ENCODE peak calls at places on chromosomes 3 and 15, in eight cellular contexts. E, Q, D, M, J, S, Y and Z are unnamed samples.

GRCh38 chr15:41838400-41838897 is at the start of gene PLA2G4B:
- DNase-seq in Y (no peak), Q (no peak), D (no peak), E (no peak), S (no peak), J (peak; percentile 68), M (no peak), Z (no peak)

GRCh38 chr15:70111203-70112017 is 13.7 kb upstream of the TLE3 start:
- DNase-seq in J (no peak), M (no peak), Q (peak; percentile 75), E (no peak), D (peak; percentile 74), Y (no peak), S (peak; percentile 20), Z (peak; percentile 90)

GRCh38 chr3:36124118-36124796 is 256.0 kb upstream of the STAC start:
- DNase-seq in Q (no peak), Y (no peak), M (no peak), D (no peak), E (peak; percentile 45), S (peak; percentile 59), J (peak; percentile 74), Z (peak; percentile 20)

GRCh38 chr3:125213946-125214542 is 1.5 kb upstream of the SLC12A8 start:
- DNase-seq in E (no peak), Q (no peak), D (no peak), M (no peak), J (no peak), Y (no peak), S (no peak), Z (no peak)

GRCh38 chr3:179513867-179514266 is 48.9 kb upstream of the ACTL6A start:
- DNase-seq in J (peak; percentile 36), Q (no peak), M (no peak), S (no peak), D (no peak), E (no peak), Y (no peak), Z (no peak)

GRCh38 chr3:197494366-197495058 is 61.3 kb downstream of the BDH1 start:
- DNase-seq in M (no peak), Q (no peak), Y (no peak), S (no peak), E (no peak), J (peak; percentile 80), D (no peak), Z (no peak)

GRCh38 chr15:35738370-35738769 is 192.4 kb upstream of the DPH6 start:
- DNase-seq in Q (no peak), D (no peak), M (no peak), S (no peak), E (peak; percentile 84), Y (no peak), J (peak; percentile 83), Z (no peak)

GRCh38 chr15:93900476-93901400 is 330.6 kb upstream of the MCTP2 start:
- DNase-seq in M (no peak), Q (no peak), Y (no peak), J (no peak), D (no peak), S (no peak), E (no peak), Z (no peak)

GRCh38 chr3:195075199-195075940 is 195.6 kb downstream of the XXYLT1 start:
- DNase-seq in D (peak; percentile 23), E (no peak), S (no peak), Q (no peak), Y (no peak), M (no peak), J (no peak), Z (no peak)

GRCh38 chr3:193771736-193772135 is 178.7 kb downstream of the OPA1 start:
- DNase-seq in M (no peak), E (no peak), J (no peak), S (no peak), Q (no peak), Y (no peak), D (no peak), Z (no peak)

GRCh38 chr15:43483306-43484128 is 9.4 kb downstream of the TP53BP1 start:
- DNase-seq in Y (no peak), M (no peak), S (no peak), Q (no peak), E (no peak), J (no peak), D (no peak), Z (no peak)

GRCh38 chr3:138493804-138494606 is 59.6 kb downstream of the ESYT3 start:
- DNase-seq in S (no peak), M (no peak), D (no peak), J (peak; percentile 85), Y (no peak), Q (no peak), E (no peak), Z (no peak)

GRCh38 chr3:122030381-122031122 is 8.5 kb upstream of the ILDR1 start:
- DNase-seq in S (no peak), Y (no peak), Q (no peak), J (no peak), D (no peak), E (no peak), M (no peak), Z (peak; percentile 53)

GRCh38 chr15:64842986-64843561 is 1.4 kb downstream of the PLEKHO2 start:
- DNase-seq in M (no peak), Y (no peak), E (no peak), D (no peak), S (peak; percentile 14), Q (no peak), J (no peak), Z (peak; percentile 61)

GRCh38 chr3:30156586-30157498 is 449.6 kb upstream of the TGFBR2 start:
- DNase-seq in J (no peak), D (no peak), Q (no peak), E (no peak), M (no peak), S (no peak), Y (no peak), Z (no peak)

GRCh38 chr3:5787863-5788488 is 600.5 kb downstream of the EDEM1 start:
- DNase-seq in J (no peak), Q (no peak), M (no peak), S (peak; percentile 23), E (no peak), D (peak; percentile 58), Y (no peak), Z (no peak)

GRCh38 chr3:195401959-195402358 is 40.9 kb downstream of the ACAP2 start:
- DNase-seq in M (no peak), D (no peak), J (peak; percentile 36), S (no peak), Y (no peak), E (no peak), Q (peak; percentile 54), Z (no peak)

GRCh38 chr3:30658328-30659052 is 52.1 kb downstream of the TGFBR2 start:
- DNase-seq in Q (no peak), Y (no peak), S (no peak), E (peak; percentile 46), J (peak; percentile 78), D (no peak), M (no peak), Z (no peak)

GRCh38 chr3:5729852-5730251 is 542.3 kb downstream of the EDEM1 start:
- DNase-seq in Q (no peak), E (no peak), J (no peak), S (no peak), D (no peak), Y (no peak), M (no peak), Z (no peak)

GRCh38 chr3:174614046-174614445 is 245.1 kb upstream of the NAALADL2 start:
- DNase-seq in M (no peak), J (no peak), E (no peak), S (no peak), Q (peak; percentile 64), Y (no peak), D (no peak), Z (no peak)

GRCh38 chr3:72847751-72848702 is at the start of gene SHQ1:
- DNase-seq in J (peak; percentile 92), S (peak; percentile 93), D (peak; percentile 95), E (peak; percentile 91), M (peak; percentile 95), Q (peak; percentile 77), Y (peak; percentile 97), Z (peak; percentile 49)

GRCh38 chr3:194019766-194020165 is 116.2 kb upstream of the HES1 start:
- DNase-seq in Q (no peak), J (no peak), E (no peak), Y (no peak), M (no peak), D (no peak), S (no peak), Z (no peak)

GRCh38 chr3:29475854-29476253 is 195.0 kb downstream of the RBMS3 start:
- DNase-seq in E (no peak), Y (no peak), D (no peak), M (no peak), S (no peak), Q (no peak), J (no peak), Z (no peak)

GRCh38 chr3:46844851-46845250 is 18.4 kb downstream of the MYL3 start:
- DNase-seq in J (no peak), E (no peak), S (no peak), D (no peak), Y (no peak), M (no peak), Q (no peak), Z (no peak)

GRCh38 chr3:138941259-138941885 is 5.6 kb downstream of the FOXL2 start:
- DNase-seq in E (no peak), D (no peak), M (no peak), Y (no peak), J (no peak), S (no peak), Q (no peak), Z (no peak)

GRCh38 chr15:68658641-68659358 is 80.0 kb downstream of the CORO2B start:
- DNase-seq in M (no peak), J (no peak), S (no peak), Y (no peak), Q (no peak), E (no peak), D (peak; percentile 42), Z (no peak)

GRCh38 chr15:66692808-66693596 is 9.0 kb upstream of the SMAD6 start:
- DNase-seq in J (peak; percentile 41), Q (no peak), Y (no peak), D (no peak), S (no peak), M (no peak), E (no peak), Z (no peak)